ENCODE peak calls at places on chromosome 17, in nine cellular contexts. Z is endothelial cell, L is left ventricle myocardium inferior, X is WERI-Rb-1, D is glutamatergic neuron, Q is GM20000, F is HFFc6, S is nephron progenitor cell, J is WTC11. P is an unnamed sample.

GRCh38 chr17:21756856-21757619 is 64.7 kb downstream of the KCNJ18 start:
- DNase-seq in Z (no peak), L (no peak), X (no peak), D (no peak), Q (no peak), F (no peak), S (no peak), J (no peak), P (no peak)

GRCh38 chr17:20059728-20060188 is 50.6 kb downstream of the SPECC1 start:
- DNase-seq in Z (no peak), L (no peak), X (no peak), D (no peak), Q (peak), F (peak), S (no peak), J (no peak), P (no peak)

GRCh38 chr17:75549246-75550138 is 24.0 kb downstream of the LLGL2 start:
- DNase-seq in Z (no peak), L (no peak), X (peak), D (no peak), Q (no peak), F (no peak), S (peak), J (peak), P (peak)

GRCh38 chr17:40111221-40112128 is 10.3 kb upstream of the MSL1 start:
- DNase-seq in Z (peak), L (peak), X (peak), D (peak), Q (peak), F (peak), S (peak), J (peak), P (peak)

GRCh38 chr17:35932576-35932975 is 2.0 kb upstream of the RDM1 start:
- DNase-seq in Z (no peak), L (no peak), X (no peak), D (no peak), Q (no peak), F (no peak), S (no peak), J (no peak), P (no peak)

GRCh38 chr17:65488665-65489064 is 72.8 kb downstream of the AXIN2 start:
- DNase-seq in Z (no peak), L (no peak), X (no peak), D (no peak), Q (no peak), F (no peak), S (no peak), J (no peak), P (no peak)

GRCh38 chr17:80943346-80944145 is 48.1 kb upstream of the CHMP6 start:
- DNase-seq in Z (no peak), L (no peak), X (no peak), D (peak), Q (no peak), F (no peak), S (no peak), J (peak), P (no peak)

GRCh38 chr17:79086609-79087427 is 12.2 kb downstream of the ENGASE start:
- DNase-seq in Z (no peak), L (no peak), X (no peak), D (no peak), Q (no peak), F (no peak), S (no peak), J (no peak), P (no peak)

GRCh38 chr17:2122641-2123302 is 67.9 kb downstream of the HIC1 start:
- DNase-seq in Z (no peak), L (peak), X (no peak), D (no peak), Q (peak), F (no peak), S (no peak), J (peak), P (no peak)
- TF ChIP-seq CTCF in Z (no peak), L (no peak), X (no peak), D (no peak), Q (no peak), F (peak), S (no peak), J (no peak), P (no peak)

GRCh38 chr17:61400058-61400785 is 579 bp downstream of the TBX2 start:
- DNase-seq in Z (no peak), L (no peak), X (peak), D (peak), Q (peak), F (no peak), S (no peak), J (peak), P (peak)
- TF ChIP-seq CTCF in Z (no peak), L (no peak), X (no peak), D (no peak), Q (no peak), F (no peak), S (no peak), J (no peak), P (no peak)

GRCh38 chr17:60628252-60628889 is 28.4 kb downstream of the PPM1D start:
- DNase-seq in Z (no peak), L (no peak), X (no peak), D (no peak), Q (no peak), F (no peak), S (no peak), J (no peak), P (no peak)

GRCh38 chr17:60622961-60623360 is 23.0 kb downstream of the PPM1D start:
- DNase-seq in Z (no peak), L (no peak), X (no peak), D (no peak), Q (no peak), F (no peak), S (no peak), J (no peak), P (no peak)

GRCh38 chr17:60627113-60627512 is 27.1 kb downstream of the PPM1D start:
- DNase-seq in Z (no peak), L (no peak), X (no peak), D (no peak), Q (no peak), F (no peak), S (no peak), J (no peak), P (no peak)

GRCh38 chr17:60618854-60619253 is 18.9 kb downstream of the PPM1D start:
- DNase-seq in Z (no peak), L (no peak), X (no peak), D (no peak), Q (no peak), F (no peak), S (no peak), J (no peak), P (no peak)

DNA sequence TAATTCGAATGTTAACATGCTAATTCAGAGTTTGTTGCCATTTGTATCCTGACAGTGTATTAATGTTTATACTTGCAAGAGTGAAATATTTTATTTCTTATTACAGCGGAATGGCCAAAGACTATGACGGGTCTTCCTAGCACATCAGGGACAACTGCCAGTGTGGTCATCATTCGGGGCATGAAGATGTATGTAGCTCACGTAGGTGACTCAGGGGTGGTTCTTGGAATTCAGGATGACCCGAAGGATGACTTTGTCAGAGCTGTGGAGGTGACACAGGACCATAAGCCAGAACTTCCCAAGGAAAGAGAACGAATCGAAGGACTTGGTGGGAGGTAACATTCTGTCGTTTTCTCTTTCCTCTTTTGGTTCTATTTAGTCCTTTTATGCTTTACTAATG is 23.4 kb downstream of the PPM1D start:
- DNase-seq in Z (no peak), L (no peak), X (no peak), D (no peak), Q (no peak), F (no peak), S (no peak), J (no peak), P (no peak)
- TF ChIP-seq CTCF in Z (no peak), L (no peak), X (no peak), D (no peak), Q (no peak), F (no peak), S (no peak), J (no peak), P (no peak)

GRCh38 chr17:4017377-4017776 is 53.1 kb upstream of the ATP2A3 start:
- DNase-seq in Z (no peak), L (no peak), X (no peak), D (no peak), Q (no peak), F (no peak), S (no peak), J (peak), P (no peak)
- TF ChIP-seq CTCF in Z (peak), L (peak), X (peak), D (no peak), Q (peak), F (peak), S (no peak), J (no peak), P (peak)

GRCh38 chr17:82416771-82417170 is 1.4 kb upstream of the HEXD start:
- DNase-seq in Z (no peak), L (no peak), X (no peak), D (no peak), Q (no peak), F (no peak), S (no peak), J (no peak), P (no peak)
- TF ChIP-seq CTCF in Z (peak), L (peak), X (no peak), D (peak), Q (no peak), F (peak), S (no peak), J (no peak), P (peak)

GRCh38 chr17:77206557-77206956 is 65.8 kb downstream of the SEC14L1 start:
- DNase-seq in Z (no peak), L (no peak), X (no peak), D (no peak), Q (no peak), F (no peak), S (no peak), J (no peak), P (no peak)

GRCh38 chr17:77209330-77209748 is 68.6 kb downstream of the SEC14L1 start:
- DNase-seq in Z (no peak), L (no peak), X (no peak), D (no peak), Q (no peak), F (no peak), S (no peak), J (peak), P (no peak)

GRCh38 chr17:77207689-77208216 is 67.0 kb downstream of the SEC14L1 start:
- DNase-seq in Z (no peak), L (no peak), X (no peak), D (no peak), Q (no peak), F (no peak), S (no peak), J (no peak), P (no peak)

GRCh38 chr17:77208856-77209255 is 68.1 kb downstream of the SEC14L1 start:
- DNase-seq in Z (no peak), L (no peak), X (no peak), D (no peak), Q (no peak), F (peak), S (no peak), J (no peak), P (no peak)

DNA sequence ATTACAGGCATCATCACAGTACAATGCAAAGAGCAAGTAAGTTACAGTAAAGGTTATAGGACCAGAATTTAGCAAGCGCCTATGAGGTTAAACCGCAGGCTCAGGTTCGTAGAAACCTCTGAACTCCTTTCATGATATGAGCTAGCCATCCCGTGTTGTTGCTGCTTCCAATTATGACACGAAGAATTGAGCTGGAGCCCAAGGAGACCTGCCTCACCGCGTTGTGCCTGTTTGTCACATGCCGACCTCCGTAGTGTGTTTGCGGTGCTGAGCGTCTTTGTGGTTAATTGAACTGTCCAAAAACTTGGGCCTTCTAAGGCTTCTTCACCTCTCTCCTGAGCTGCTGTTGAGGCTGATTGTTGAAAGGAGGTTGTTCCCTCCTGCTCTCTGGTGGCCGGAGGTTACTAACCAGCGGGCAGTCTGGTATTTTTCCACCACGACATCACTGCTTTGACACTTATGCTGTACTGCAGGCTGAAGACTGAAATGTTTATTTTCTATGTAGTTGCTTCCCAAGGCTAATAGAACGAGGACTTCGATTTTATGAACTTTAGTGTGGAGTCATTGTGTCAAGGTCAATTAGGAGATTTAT is 67.5 kb downstream of the SEC14L1 start:
- DNase-seq in Z (peak), L (no peak), X (no peak), D (no peak), Q (no peak), F (peak), S (no peak), J (peak), P (no peak)
- TF ChIP-seq CTCF in Z (no peak), L (peak), X (peak), D (no peak), Q (no peak), F (peak), S (no peak), J (no peak), P (no peak)

GRCh38 chr17:50425682-50426471 is at the start of gene ACSF2:
- DNase-seq in Z (peak), L (peak), X (peak), D (peak), Q (peak), F (peak), S (peak), J (peak), P (peak)

GRCh38 chr17:50426472-50426782 is 409 bp downstream of the ACSF2 start:
- DNase-seq in Z (no peak), L (no peak), X (no peak), D (no peak), Q (peak), F (no peak), S (no peak), J (no peak), P (no peak)

GRCh38 chr17:50425001-50425681 is 877 bp upstream of the ACSF2 start:
- DNase-seq in Z (no peak), L (no peak), X (no peak), D (no peak), Q (no peak), F (no peak), S (no peak), J (no peak), P (no peak)

GRCh38 chr17:50428831-50429424 is 2.9 kb downstream of the ACSF2 start:
- DNase-seq in Z (no peak), L (no peak), X (no peak), D (no peak), Q (no peak), F (no peak), S (no peak), J (no peak), P (no peak)

DNA sequence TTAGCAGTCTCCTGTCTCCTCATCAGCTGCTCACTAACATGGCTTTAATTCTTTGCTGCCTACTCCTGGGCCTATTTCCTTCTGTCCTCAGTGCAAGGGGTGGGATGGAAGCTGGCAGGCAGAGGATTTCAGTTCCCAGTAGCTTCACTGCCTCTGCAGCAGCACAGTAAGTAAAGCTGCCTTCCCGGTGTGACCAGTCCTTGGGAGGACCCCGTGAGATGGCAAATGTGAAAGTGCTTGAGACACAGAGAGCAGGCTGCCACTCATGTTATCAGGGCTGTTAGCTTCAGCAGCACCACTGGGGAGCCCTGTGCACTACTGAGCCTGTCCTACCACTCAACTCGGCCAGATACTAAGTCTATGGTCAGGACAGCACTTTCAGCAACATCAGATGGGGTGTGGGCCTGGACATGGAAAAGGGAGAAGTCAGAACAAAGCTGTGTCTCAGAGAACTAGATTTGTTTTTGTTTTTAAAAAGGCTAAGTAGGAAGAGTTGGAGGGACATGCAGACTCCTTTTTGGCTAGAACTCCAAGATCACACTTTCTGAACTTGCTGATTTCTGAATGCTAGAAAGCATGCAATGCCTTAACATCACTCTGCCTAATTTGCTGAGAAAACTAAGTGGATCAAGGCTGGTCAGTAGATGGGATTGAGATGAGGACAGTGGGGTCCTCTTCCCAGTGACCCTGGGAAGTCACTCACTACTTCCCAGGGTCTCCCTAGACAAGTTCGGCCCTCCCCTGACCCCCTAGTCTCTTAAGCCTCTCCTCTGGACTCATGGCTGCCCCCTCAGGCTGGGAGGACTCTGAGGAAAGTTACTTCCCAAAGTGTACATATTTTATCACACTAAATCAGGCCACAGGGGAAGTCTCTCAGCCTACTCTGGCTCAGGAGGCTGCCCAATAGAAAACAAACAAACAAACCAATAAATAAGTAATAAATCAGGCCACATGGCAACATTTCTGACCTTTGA is 1.1 kb downstream of the ACSF2 start:
- DNase-seq in Z (peak), L (peak), X (peak), D (peak), Q (peak), F (peak), S (peak), J (peak), P (peak)
- TF ChIP-seq CTCF in Z (no peak), L (no peak), X (peak), D (no peak), Q (peak), F (peak), S (no peak), J (no peak), P (peak)

P was measured in H9.